ENCODE peak calls at places on chromosomes 1 and 21, in six cellular contexts. T is K562; U is activated B cell treated with CpG ODN at 0.5 μM for 24 hours; X is fibroblast of the aortic adventitia; V is CD4-positive, alpha-beta T cell; N is WTC11. Q is an unnamed sample.

GRCh38 chr21:33557447-33557846 is 14.6 kb downstream of the SON start:
- DNase-seq in V (no peak), X (no peak), T (no peak), U (no peak), N (no peak), Q (no peak)

GRCh38 chr1:248924696-248925532 is 18.9 kb downstream of the PGBD2 start:
- DNase-seq in V (no peak), T (no peak), U (no peak), X (peak), N (peak), Q (no peak)

GRCh38 chr1:162213281-162213909 is 143.9 kb downstream of the NOS1AP start:
- DNase-seq in T (no peak), X (peak), V (no peak), N (no peak), U (no peak), Q (peak)

GRCh38 chr21:35882791-35883240 is 177.5 kb downstream of the SETD4 start:
- DNase-seq in T (no peak), X (no peak), N (no peak), V (no peak), U (no peak), Q (no peak)

GRCh38 chr1:155218854-155219591 is 10.5 kb downstream of the MTX1 start:
- DNase-seq in U (no peak), N (no peak), V (no peak), T (peak), X (peak), Q (no peak)

GRCh38 chr1:151680812-151681211 is 35.8 kb downstream of the CELF3 start:
- DNase-seq in T (no peak), N (no peak), U (no peak), V (no peak), X (peak), Q (no peak)

GRCh38 chr1:11790880-11791715 is 14.7 kb downstream of the MTHFR start:
- DNase-seq in N (no peak), U (no peak), T (peak), X (peak), V (no peak), Q (peak)

GRCh38 chr1:8839990-8840389 is 22.6 kb upstream of the RERE start:
- DNase-seq in T (no peak), U (no peak), N (no peak), X (no peak), V (no peak), Q (no peak)

GRCh38 chr21:28267449-28267848 is 725.2 kb downstream of the LTN1 start:
- DNase-seq in X (no peak), T (no peak), V (no peak), U (no peak), N (no peak), Q (no peak)

GRCh38 chr1:244435562-244436205 is 16.0 kb downstream of the ADSS2 start:
- DNase-seq in N (no peak), V (no peak), T (no peak), X (peak), U (no peak), Q (no peak)

GRCh38 chr21:36639769-36640168 is 59.1 kb upstream of the SIM2 start:
- DNase-seq in X (no peak), T (no peak), U (no peak), V (no peak), N (no peak), Q (no peak)

GRCh38 chr1:42730988-42731387 is 9.0 kb downstream of the CLDN19 start:
- DNase-seq in N (no peak), U (no peak), V (no peak), T (peak), X (peak), Q (no peak)

GRCh38 chr1:185483647-185484450 is 166.8 kb upstream of the IVNS1ABP start:
- DNase-seq in U (no peak), V (no peak), X (peak), N (no peak), T (no peak), Q (no peak)

GRCh38 chr1:1132928-1133750 is 17.2 kb upstream of the C1orf159 start:
- DNase-seq in T (no peak), N (no peak), U (no peak), X (peak), V (no peak), Q (no peak)

GRCh38 chr1:194731025-194731424 is 1544.6 kb upstream of the B3GALT2 start:
- DNase-seq in U (no peak), X (no peak), V (no peak), N (no peak), T (no peak), Q (no peak)

GRCh38 chr1:109761227-109762038 is 2.3 kb downstream of the EPS8L3 start:
- DNase-seq in U (no peak), N (no peak), X (no peak), V (no peak), T (no peak), Q (peak)

GRCh38 chr1:18697541-18697940 is 66.9 kb downstream of the PAX7 start:
- DNase-seq in U (no peak), X (no peak), T (no peak), N (no peak), V (no peak), Q (no peak)

GRCh38 chr1:113784104-113784779 is 25.0 kb upstream of the PHTF1 start:
- DNase-seq in N (no peak), U (no peak), X (no peak), V (no peak), T (no peak), Q (no peak)

GRCh38 chr1:114238066-114238465 is 84.4 kb upstream of the SYT6 start:
- DNase-seq in V (no peak), U (no peak), X (no peak), N (no peak), T (no peak), Q (no peak)

GRCh38 chr1:150322310-150322709 is 977 bp downstream of the PRPF3 start:
- DNase-seq in X (peak), V (no peak), T (no peak), U (no peak), N (no peak), Q (no peak)

GRCh38 chr1:59803458-59804038 is 11.2 kb upstream of the HOOK1 start:
- DNase-seq in X (no peak), V (no peak), U (no peak), N (no peak), T (no peak), Q (no peak)

GRCh38 chr21:42044871-42045495 is 26.1 kb upstream of the UMODL1 start:
- DNase-seq in X (no peak), U (no peak), V (no peak), N (no peak), T (no peak), Q (peak)

GRCh38 chr1:52041551-52042185 is 8.1 kb upstream of the KTI12 start:
- DNase-seq in U (no peak), X (no peak), T (no peak), V (no peak), N (no peak), Q (no peak)

GRCh38 chr1:71561729-71562128 is 480.9 kb upstream of the ZRANB2 start:
- DNase-seq in V (no peak), N (no peak), X (peak), U (no peak), T (no peak), Q (no peak)

GRCh38 chr1:222546548-222547259 is 1.2 kb downstream of the HHIPL2 start:
- DNase-seq in N (no peak), U (no peak), T (no peak), V (no peak), X (peak), Q (no peak)

GRCh38 chr1:43325381-43325780 is 12.2 kb upstream of the MPL start:
- DNase-seq in V (no peak), U (no peak), X (no peak), T (no peak), N (no peak), Q (no peak)

GRCh38 chr1:156499703-156500577 is 635 bp downstream of the MEF2D start:
- DNase-seq in U (peak), N (peak), T (peak), V (no peak), X (no peak), Q (peak)

GRCh38 chr1:219271914-219272545 is 98.4 kb downstream of the LYPLAL1 start:
- DNase-seq in U (no peak), V (no peak), T (no peak), X (peak), N (no peak), Q (no peak)

GRCh38 chr1:222279591-222279990 is 268.3 kb downstream of the HHIPL2 start:
- DNase-seq in U (no peak), N (no peak), V (no peak), T (no peak), X (no peak), Q (no peak)

GRCh38 chr1:169105434-169106094 is 926 bp upstream of the ATP1B1 start:
- DNase-seq in U (no peak), X (no peak), T (peak), N (peak), V (no peak), Q (peak)

DNA sequence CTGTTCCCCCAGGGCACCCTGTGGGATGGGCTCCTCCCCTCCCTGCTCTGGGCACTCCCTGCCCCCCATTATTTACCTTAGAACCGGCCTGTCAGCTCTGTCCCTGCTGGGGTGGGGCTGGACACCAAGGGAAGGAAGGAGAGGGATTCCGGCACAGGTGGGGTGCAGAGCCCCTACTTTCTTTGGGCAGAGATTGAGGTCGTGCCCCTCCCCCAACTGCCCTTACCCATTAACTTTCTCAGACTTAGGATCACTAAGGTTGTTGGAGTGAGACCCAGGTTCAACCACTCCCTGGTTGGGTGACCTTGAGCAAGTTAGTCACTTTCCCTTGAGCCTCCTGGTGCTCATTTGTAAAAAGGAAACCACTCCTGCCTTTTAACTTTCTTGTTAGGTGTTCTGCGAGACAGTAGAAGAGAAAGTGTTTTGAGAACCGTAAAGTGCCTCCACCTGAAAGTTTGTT is 57.0 kb upstream of the SYNC start:
- DNase-seq in T (no peak), X (no peak), N (peak), U (no peak), V (no peak), Q (peak)
- TF ChIP-seq CTCF in T (no peak), X (no peak), N (no peak), U (no peak), V (no peak), Q (no peak)

DNA sequence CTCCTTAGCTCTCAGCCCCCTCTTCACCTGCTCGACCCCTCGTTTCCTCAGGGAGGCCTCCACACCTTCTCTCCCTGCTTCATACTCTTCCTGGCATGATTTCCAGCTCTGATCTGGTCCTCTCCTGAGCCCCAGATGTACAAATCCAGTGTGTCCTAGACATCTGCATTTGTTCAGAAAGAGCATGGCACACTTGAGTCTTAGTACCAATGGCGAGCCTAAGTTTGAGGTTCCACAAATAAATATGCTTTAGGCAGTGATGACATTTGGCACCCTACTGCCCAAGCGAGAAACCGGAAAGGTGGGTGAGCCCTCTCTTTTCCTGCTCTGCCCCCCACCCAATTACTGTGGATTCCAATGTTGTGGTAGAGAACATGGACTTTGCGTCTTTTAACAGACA is 34.0 kb downstream of the ATP1A1 start:
- DNase-seq in U (no peak), N (no peak), T (no peak), V (no peak), X (no peak), Q (no peak)
- TF ChIP-seq CTCF in U (no peak), N (no peak), T (no peak), V (no peak), X (no peak), Q (no peak)

DNA sequence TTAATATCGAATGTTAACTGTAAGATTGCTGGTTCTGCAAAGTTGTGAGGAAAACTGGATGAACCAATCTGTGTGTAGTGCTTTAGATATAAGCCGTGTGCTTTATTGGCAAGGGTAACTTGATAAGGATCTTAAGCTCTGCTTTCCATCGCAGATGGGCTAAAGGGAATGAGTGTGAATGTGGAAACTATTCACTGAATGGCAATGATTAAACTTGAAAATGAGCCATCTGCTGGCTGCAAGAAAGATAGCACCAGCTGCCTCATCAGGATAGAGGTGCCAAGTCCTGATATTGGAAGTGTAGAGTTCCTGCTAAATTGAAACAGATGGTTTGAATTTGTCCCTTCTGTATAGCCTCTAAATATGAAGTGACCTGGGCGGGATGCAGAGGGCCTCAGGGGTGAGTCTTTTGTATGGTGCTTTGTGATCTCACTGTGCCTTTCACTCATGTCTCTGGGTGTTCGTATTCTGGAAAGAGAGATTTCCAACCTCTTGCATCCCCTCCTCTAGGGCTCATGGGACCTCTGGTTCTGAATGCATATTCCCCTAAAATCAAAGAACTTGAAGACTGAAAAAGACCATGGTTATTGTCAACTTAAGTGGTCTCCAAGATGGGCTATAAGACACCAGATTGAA is 9.2 kb downstream of the FCRL3 start:
- DNase-seq in V (no peak), N (no peak), T (peak), X (peak), U (no peak), Q (no peak)
- TF ChIP-seq CTCF in V (peak), N (no peak), T (peak), X (peak), U (no peak), Q (peak)

DNA sequence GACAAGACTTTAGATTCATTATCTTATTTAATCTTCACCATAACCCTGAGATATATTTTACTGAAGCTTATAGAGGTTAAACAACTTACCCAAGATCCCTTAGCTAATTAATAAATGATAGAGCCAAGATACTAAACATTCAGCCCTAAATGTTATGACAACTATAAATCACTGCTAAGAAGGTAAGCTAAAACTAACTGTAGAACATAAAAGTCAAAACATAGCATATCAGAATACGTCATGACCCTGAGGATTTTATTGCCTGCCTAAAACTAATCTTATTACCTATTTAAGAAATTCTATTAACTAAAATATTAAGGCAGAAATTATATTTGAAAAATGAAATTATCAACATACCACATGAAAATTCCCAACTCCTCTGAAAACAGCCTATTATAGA is 22.6 kb downstream of the EVI5 start:
- DNase-seq in V (no peak), N (no peak), U (no peak), X (no peak), T (no peak), Q (no peak)
- TF ChIP-seq CTCF in V (no peak), N (no peak), U (no peak), X (no peak), T (no peak), Q (no peak)

GRCh38 chr1:183470961-183471747 is 1.1 kb upstream of the SMG7 start:
- DNase-seq in T (peak), V (peak), N (peak), X (peak), U (peak), Q (peak)
- TF ChIP-seq CTCF in T (peak), V (no peak), N (no peak), X (no peak), U (no peak), Q (no peak)

DNA sequence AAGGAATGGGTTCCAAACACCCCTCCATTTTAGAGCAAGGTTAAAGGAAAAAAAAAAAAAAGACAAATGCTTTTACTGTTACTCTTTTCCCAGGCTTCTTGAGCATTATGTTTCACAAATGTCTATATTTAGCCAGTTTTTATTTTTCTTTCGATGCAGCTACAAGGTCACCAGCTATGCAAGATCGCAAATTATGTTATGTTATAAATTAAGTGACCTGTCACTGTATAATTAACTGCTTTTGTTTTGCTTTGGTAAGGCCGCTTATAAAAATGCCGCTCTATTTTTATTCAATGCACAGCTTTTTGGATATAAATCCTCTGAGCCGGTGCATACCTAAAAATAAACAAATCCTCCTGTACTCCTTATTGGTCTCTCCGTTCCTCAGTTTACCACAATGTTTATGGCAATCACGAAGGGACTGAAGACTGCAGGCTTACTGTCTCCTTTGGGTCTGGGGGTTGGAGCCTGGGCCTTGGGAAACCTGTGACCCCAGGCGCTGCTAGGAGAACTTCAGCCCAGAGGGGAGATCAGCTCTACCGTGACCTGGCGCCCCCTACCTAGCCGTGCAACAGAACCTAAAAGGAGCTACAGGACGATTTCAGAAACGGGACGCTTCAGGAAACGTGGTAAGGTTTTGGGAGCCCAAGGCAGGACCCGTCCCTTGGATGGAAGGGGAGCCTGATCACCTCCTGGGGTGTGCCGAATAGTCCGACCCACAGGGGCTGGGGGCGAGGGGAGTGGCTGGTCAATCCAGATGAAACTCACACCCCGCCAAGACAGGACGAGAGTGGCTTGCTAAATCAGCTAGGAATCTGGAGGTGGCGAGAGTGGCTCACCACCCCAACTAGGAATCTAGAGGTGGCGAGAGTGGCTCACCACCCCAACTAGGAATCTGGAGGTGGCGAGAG is 101.2 kb upstream of the CD55 start:
- DNase-seq in U (no peak), N (peak), V (no peak), T (no peak), X (no peak), Q (no peak)
- TF ChIP-seq CTCF in U (no peak), N (no peak), V (no peak), T (no peak), X (no peak), Q (no peak)

GRCh38 chr1:61674221-61674620 is 50.7 kb downstream of the TM2D1 start:
- DNase-seq in X (no peak), T (no peak), V (no peak), N (no peak), U (no peak), Q (no peak)
- TF ChIP-seq CTCF in X (no peak), T (no peak), V (no peak), N (no peak), U (no peak), Q (no peak)

Q was measured in left lung.